ENCODE peak calls at places on chromosomes 2 and 18, in five cellular contexts. J is heart right ventricle, P is mucosa of descending colon, Q is K562, V is heart left ventricle. N is an unnamed sample.

GRCh38 chr2:19176977-19177376 is 181.4 kb downstream of the OSR1 start:
- DNase-seq in J (no peak), P (no peak), Q (no peak), V (no peak), N (no peak)

GRCh38 chr2:176283268-176283667 is 14.0 kb downstream of the MTX2 start:
- DNase-seq in J (no peak), P (no peak), Q (no peak), V (no peak), N (no peak)

GRCh38 chr2:100071350-100072043 is 70.9 kb downstream of the AFF3 start:
- DNase-seq in J (no peak), P (no peak), Q (no peak), V (no peak), N (no peak)

GRCh38 chr2:171036532-171036931 is 107.5 kb downstream of the GORASP2 start:
- DNase-seq in J (no peak), P (no peak), Q (no peak), V (no peak), N (no peak)

GRCh38 chr18:7567487-7568425 is 640 bp downstream of the PTPRM start:
- DNase-seq in J (peak), P (peak), Q (no peak), V (peak), N (peak)

GRCh38 chr2:157244691-157245090 is 12.8 kb upstream of the GALNT5 start:
- DNase-seq in J (no peak), P (no peak), Q (no peak), V (no peak), N (no peak)

GRCh38 chr2:46320141-46320567 is 22.9 kb downstream of the EPAS1 start:
- DNase-seq in J (no peak), P (no peak), Q (no peak), V (no peak), N (no peak)

GRCh38 chr2:68000170-68000825 is 62.5 kb downstream of the C1D start:
- DNase-seq in J (no peak), P (no peak), Q (no peak), V (no peak), N (no peak)

DNA sequence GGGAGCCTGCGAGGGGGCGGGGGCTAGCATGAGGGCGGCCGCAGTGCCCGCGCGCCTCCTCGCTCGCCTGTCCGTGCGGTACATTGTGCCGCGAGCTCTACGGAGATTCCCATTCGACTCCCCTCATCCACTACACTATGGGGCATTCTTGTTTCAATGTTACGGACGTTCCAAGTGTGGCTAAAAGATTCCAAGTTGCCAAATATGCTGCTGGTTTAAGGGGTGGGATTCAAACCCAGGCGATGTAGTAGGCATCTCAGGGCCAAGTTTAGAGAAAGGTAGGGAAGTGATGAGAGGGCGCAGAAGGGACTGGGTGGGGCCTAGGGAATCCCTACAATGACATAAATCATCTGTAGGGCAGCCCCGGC is 10.0 kb upstream of the CRYBA2 start:
- DNase-seq in J (no peak), P (no peak), Q (no peak), V (no peak), N (no peak)
- TF ChIP-seq CTCF in J (peak), P (peak), Q (no peak), V (no peak), N (no peak)

GRCh38 chr2:7882296-7882695 is 799.6 kb upstream of the ID2 start:
- DNase-seq in J (no peak), P (no peak), Q (no peak), V (no peak), N (no peak)
- TF ChIP-seq CTCF in J (no peak), P (no peak), Q (no peak), V (no peak), N (no peak)

GRCh38 chr2:204228169-204228940 is 291.8 kb downstream of the ICOS start:
- DNase-seq in J (no peak), P (no peak), Q (no peak), V (no peak), N (no peak)
- TF ChIP-seq CTCF in J (no peak), P (no peak), Q (no peak), V (no peak), N (no peak)

GRCh38 chr2:219627105-219628100 is at the start of gene SLC4A3:
- DNase-seq in J (peak), P (no peak), Q (peak), V (peak), N (peak)
- TF ChIP-seq CTCF in J (peak), P (no peak), Q (no peak), V (no peak), N (no peak)

DNA sequence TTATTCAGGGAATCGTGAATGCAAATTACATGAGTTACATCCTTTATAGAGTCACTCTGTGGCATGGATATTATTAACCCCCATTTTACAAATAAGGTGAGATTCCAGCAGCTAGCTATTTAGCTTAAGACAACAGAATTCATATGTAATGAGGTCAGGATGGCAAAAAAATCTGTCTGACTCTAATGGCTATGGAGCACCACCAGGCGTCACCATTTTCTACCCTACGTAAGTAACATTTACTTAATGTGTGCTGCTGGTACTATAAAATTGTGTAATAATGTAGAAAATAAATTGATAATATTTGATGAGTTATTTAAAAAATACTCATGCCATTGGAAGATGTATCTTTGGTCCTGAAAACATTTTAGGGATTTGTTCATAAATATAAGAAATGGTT is 2040.1 kb upstream of the LRRTM1 start:
- DNase-seq in J (no peak), P (peak), Q (peak), V (no peak), N (no peak)
- TF ChIP-seq CTCF in J (no peak), P (no peak), Q (no peak), V (no peak), N (peak)

GRCh38 chr2:138811454-138811853 is 31.3 kb upstream of the NXPH2 start:
- DNase-seq in J (no peak), P (no peak), Q (no peak), V (no peak), N (no peak)

GRCh38 chr2:138819964-138820363 is 39.8 kb upstream of the NXPH2 start:
- DNase-seq in J (no peak), P (no peak), Q (no peak), V (no peak), N (no peak)

GRCh38 chr2:138818479-138818878 is 38.3 kb upstream of the NXPH2 start:
- DNase-seq in J (no peak), P (no peak), Q (no peak), V (no peak), N (no peak)

DNA sequence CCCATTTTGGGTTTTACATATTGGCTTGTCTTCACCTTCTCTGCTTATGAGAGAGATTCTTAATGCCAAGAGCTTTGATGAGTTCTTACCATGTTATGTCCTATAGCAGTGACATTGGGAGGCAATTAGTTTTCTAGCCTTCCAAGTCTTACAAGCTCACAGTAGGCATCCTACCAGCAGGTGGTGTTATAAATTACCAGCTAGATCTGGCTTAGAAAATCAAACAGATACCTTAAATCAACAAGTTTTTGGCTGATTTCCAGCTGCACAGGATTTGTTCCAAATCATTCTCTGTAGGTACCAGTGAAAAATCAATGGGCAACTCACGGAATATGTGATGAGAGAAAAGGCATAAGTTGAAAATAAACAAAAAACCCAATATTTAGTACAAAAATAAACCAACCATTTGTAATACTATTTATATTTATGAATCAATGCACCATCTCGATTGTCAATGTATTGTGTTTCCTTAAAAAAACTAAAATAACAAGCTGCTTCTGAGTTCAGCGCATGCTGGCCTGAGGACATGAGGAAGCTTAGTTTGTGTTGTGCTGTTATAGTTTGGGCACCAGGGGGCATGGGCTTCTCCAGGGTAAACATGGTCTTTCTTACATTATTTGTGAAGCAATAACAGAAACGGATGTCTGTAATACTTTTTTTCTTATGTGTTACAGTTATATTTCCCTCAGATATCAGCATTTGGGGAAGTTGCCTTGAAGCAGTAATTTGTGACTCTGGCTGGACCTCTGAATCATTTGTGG is 34.1 kb upstream of the NXPH2 start:
- DNase-seq in J (no peak), P (no peak), Q (peak), V (no peak), N (no peak)
- TF ChIP-seq CTCF in J (no peak), P (no peak), Q (no peak), V (no peak), N (peak)

GRCh38 chr2:160828076-160828475 is 332.2 kb upstream of the TANK start:
- DNase-seq in J (no peak), P (no peak), Q (no peak), V (no peak), N (no peak)
- TF ChIP-seq CTCF in J (no peak), P (no peak), Q (no peak), V (no peak), N (no peak)

GRCh38 chr2:237819231-237819630 is 20.7 kb downstream of the RBM44 start:
- DNase-seq in J (no peak), P (no peak), Q (no peak), V (no peak), N (no peak)

GRCh38 chr2:237815637-237816036 is 17.1 kb downstream of the RBM44 start:
- DNase-seq in J (no peak), P (no peak), Q (no peak), V (no peak), N (no peak)

GRCh38 chr2:237820421-237820820 is 21.8 kb downstream of the RBM44 start:
- DNase-seq in J (no peak), P (no peak), Q (no peak), V (no peak), N (no peak)

GRCh38 chr2:237816531-237816930 is 18.0 kb downstream of the RBM44 start:
- DNase-seq in J (no peak), P (no peak), Q (no peak), V (no peak), N (no peak)

DNA sequence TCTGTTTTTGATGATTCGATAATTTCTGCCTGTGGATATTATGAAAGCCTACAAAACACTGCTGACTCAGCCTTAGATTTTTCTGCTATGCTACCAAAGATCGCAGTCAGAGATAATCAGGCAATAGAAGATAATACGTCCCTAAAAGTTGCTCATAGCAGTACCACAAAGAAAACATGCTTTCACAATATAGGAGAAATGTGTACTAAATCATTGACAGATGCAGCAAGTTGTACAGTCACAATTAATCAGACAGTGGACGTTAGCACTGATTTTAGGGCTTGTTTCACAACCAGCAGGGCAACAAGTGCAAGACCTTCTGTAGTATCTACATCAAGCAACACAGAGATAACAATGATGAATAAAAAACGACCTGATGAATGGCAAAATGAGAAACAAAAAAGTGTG is 19.5 kb downstream of the RBM44 start:
- DNase-seq in J (no peak), P (no peak), Q (no peak), V (no peak), N (no peak)
- TF ChIP-seq CTCF in J (no peak), P (no peak), Q (no peak), V (no peak), N (no peak)

N was measured in endothelial cell.